ENCODE peak calls at places on chromosomes 12 and 14, in ten cellular contexts. One of them, this sample, is unnamed.

GRCh38 chr12:50734409-50735263 is 29.3 kb upstream of the ATF1 start:
- DNase-seq in adrenal gland: no peak
- DNase-seq in GM23338: peak; percentile 79
- DNase-seq in heart right ventricle: no peak
- DNase-seq in CD4-positive, CD25-positive, alpha-beta regulatory T cell: no peak
- DNase-seq in MM.1S: peak; percentile 33
- DNase-seq in endodermal cell: peak; percentile 85
- DNase-seq in DND-41: peak; percentile 44
- DNase-seq in astrocyte: no peak
- DNase-seq in Caco-2: no peak
- DNase-seq in this sample: peak; percentile 67

GRCh38 chr12:41364211-41364610 is 176.1 kb downstream of the PDZRN4 start:
- DNase-seq in MM.1S: no peak
- DNase-seq in heart right ventricle: no peak
- DNase-seq in adrenal gland: no peak
- DNase-seq in endodermal cell: no peak
- DNase-seq in Caco-2: no peak
- DNase-seq in DND-41: no peak
- DNase-seq in CD4-positive, CD25-positive, alpha-beta regulatory T cell: no peak
- DNase-seq in astrocyte: no peak
- DNase-seq in GM23338: no peak
- DNase-seq in this sample: no peak

GRCh38 chr14:35222872-35223471 is 69.2 kb upstream of the PSMA6 start:
- DNase-seq in astrocyte: no peak
- DNase-seq in GM23338: no peak
- DNase-seq in Caco-2: no peak
- DNase-seq in adrenal gland: no peak
- DNase-seq in endodermal cell: no peak
- DNase-seq in heart right ventricle: no peak
- DNase-seq in DND-41: no peak
- DNase-seq in CD4-positive, CD25-positive, alpha-beta regulatory T cell: no peak
- DNase-seq in MM.1S: no peak
- DNase-seq in this sample: no peak

GRCh38 chr14:71400821-71401447 is 493.7 kb downstream of the PCNX1 start:
- DNase-seq in heart right ventricle: no peak
- DNase-seq in DND-41: no peak
- DNase-seq in Caco-2: no peak
- DNase-seq in GM23338: no peak
- DNase-seq in endodermal cell: no peak
- DNase-seq in CD4-positive, CD25-positive, alpha-beta regulatory T cell: no peak
- DNase-seq in astrocyte: no peak
- DNase-seq in MM.1S: no peak
- DNase-seq in adrenal gland: no peak
- DNase-seq in this sample: no peak

GRCh38 chr12:46535907-46536306 is 163.3 kb upstream of the SLC38A2 start:
- DNase-seq in GM23338: no peak
- DNase-seq in heart right ventricle: no peak
- DNase-seq in Caco-2: peak; percentile 39
- DNase-seq in astrocyte: no peak
- DNase-seq in DND-41: no peak
- DNase-seq in MM.1S: no peak
- DNase-seq in CD4-positive, CD25-positive, alpha-beta regulatory T cell: no peak
- DNase-seq in endodermal cell: no peak
- DNase-seq in adrenal gland: no peak
- DNase-seq in this sample: no peak

GRCh38 chr14:104383088-104383805 is 196.3 kb upstream of the C14orf180 start:
- DNase-seq in astrocyte: no peak
- DNase-seq in heart right ventricle: no peak
- DNase-seq in endodermal cell: no peak
- DNase-seq in CD4-positive, CD25-positive, alpha-beta regulatory T cell: no peak
- DNase-seq in adrenal gland: no peak
- DNase-seq in MM.1S: no peak
- DNase-seq in Caco-2: peak; percentile 17
- DNase-seq in DND-41: no peak
- DNase-seq in GM23338: no peak
- DNase-seq in this sample: peak; percentile 79

GRCh38 chr12:130049666-130050065 is 112.6 kb upstream of the FZD10 start:
- DNase-seq in MM.1S: no peak
- DNase-seq in CD4-positive, CD25-positive, alpha-beta regulatory T cell: no peak
- DNase-seq in adrenal gland: no peak
- DNase-seq in endodermal cell: peak; percentile 82
- DNase-seq in Caco-2: no peak
- DNase-seq in astrocyte: no peak
- DNase-seq in GM23338: no peak
- DNase-seq in DND-41: no peak
- DNase-seq in heart right ventricle: no peak
- DNase-seq in this sample: peak; percentile 71

GRCh38 chr12:62879691-62880090 is 55.3 kb downstream of the PPM1H start:
- DNase-seq in MM.1S: no peak
- DNase-seq in CD4-positive, CD25-positive, alpha-beta regulatory T cell: no peak
- DNase-seq in Caco-2: no peak
- DNase-seq in adrenal gland: no peak
- DNase-seq in heart right ventricle: no peak
- DNase-seq in DND-41: no peak
- DNase-seq in GM23338: no peak
- DNase-seq in endodermal cell: no peak
- DNase-seq in astrocyte: no peak
- DNase-seq in this sample: no peak

GRCh38 chr12:85784096-85784720 is 52.0 kb downstream of the RASSF9 start:
- DNase-seq in GM23338: no peak
- DNase-seq in adrenal gland: no peak
- DNase-seq in CD4-positive, CD25-positive, alpha-beta regulatory T cell: no peak
- DNase-seq in MM.1S: no peak
- DNase-seq in DND-41: no peak
- DNase-seq in astrocyte: peak; percentile 44
- DNase-seq in Caco-2: no peak
- DNase-seq in endodermal cell: no peak
- DNase-seq in heart right ventricle: no peak
- DNase-seq in this sample: no peak

GRCh38 chr14:98605043-98605442 is 667.0 kb downstream of the BCL11B start:
- DNase-seq in DND-41: no peak
- DNase-seq in GM23338: peak; percentile 4
- DNase-seq in Caco-2: no peak
- DNase-seq in heart right ventricle: no peak
- DNase-seq in MM.1S: no peak
- DNase-seq in astrocyte: no peak
- DNase-seq in CD4-positive, CD25-positive, alpha-beta regulatory T cell: no peak
- DNase-seq in endodermal cell: no peak
- DNase-seq in adrenal gland: no peak
- DNase-seq in this sample: no peak

GRCh38 chr14:98606041-98606640 is 665.9 kb downstream of the BCL11B start:
- DNase-seq in MM.1S: no peak
- DNase-seq in Caco-2: no peak
- DNase-seq in CD4-positive, CD25-positive, alpha-beta regulatory T cell: no peak
- DNase-seq in endodermal cell: no peak
- DNase-seq in DND-41: no peak
- DNase-seq in adrenal gland: no peak
- DNase-seq in astrocyte: no peak
- DNase-seq in heart right ventricle: no peak
- DNase-seq in GM23338: no peak
- DNase-seq in this sample: no peak

GRCh38 chr14:98607341-98607910 is 664.6 kb downstream of the BCL11B start:
- DNase-seq in Caco-2: no peak
- DNase-seq in astrocyte: no peak
- DNase-seq in CD4-positive, CD25-positive, alpha-beta regulatory T cell: no peak
- DNase-seq in heart right ventricle: no peak
- DNase-seq in MM.1S: no peak
- DNase-seq in endodermal cell: no peak
- DNase-seq in DND-41: no peak
- DNase-seq in GM23338: no peak
- DNase-seq in adrenal gland: no peak
- DNase-seq in this sample: no peak

GRCh38 chr14:98608071-98609060 is 663.6 kb downstream of the BCL11B start:
- DNase-seq in endodermal cell: no peak
- DNase-seq in GM23338: no peak
- DNase-seq in DND-41: no peak
- DNase-seq in astrocyte: no peak
- DNase-seq in CD4-positive, CD25-positive, alpha-beta regulatory T cell: no peak
- DNase-seq in adrenal gland: no peak
- DNase-seq in Caco-2: no peak
- DNase-seq in heart right ventricle: no peak
- DNase-seq in MM.1S: no peak
- DNase-seq in this sample: no peak

GRCh38 chr14:98606816-98607215 is 665.2 kb downstream of the BCL11B start:
- DNase-seq in MM.1S: no peak
- DNase-seq in GM23338: no peak
- DNase-seq in CD4-positive, CD25-positive, alpha-beta regulatory T cell: no peak
- DNase-seq in endodermal cell: no peak
- DNase-seq in DND-41: no peak
- DNase-seq in astrocyte: no peak
- DNase-seq in heart right ventricle: no peak
- DNase-seq in Caco-2: no peak
- DNase-seq in adrenal gland: no peak
- DNase-seq in this sample: no peak
- H3K27me3 ChIP-seq in MM.1S: no peaks in the 10 kb centered on the region
- H3K27me3 ChIP-seq in GM23338: no peaks in the 10 kb centered on the region
- H3K27me3 ChIP-seq in CD4-positive, CD25-positive, alpha-beta regulatory T cell: no peaks in the 10 kb centered on the region
- H3K27me3 ChIP-seq in endodermal cell: no peaks in the 10 kb centered on the region
- H3K27me3 ChIP-seq in DND-41: no peaks in the 10 kb centered on the region
- H3K27me3 ChIP-seq in astrocyte: no peaks in the 10 kb centered on the region
- H3K27me3 ChIP-seq in heart right ventricle: no peaks in the 10 kb centered on the region
- H3K27me3 ChIP-seq in Caco-2: no peaks in the 10 kb centered on the region
- H3K27me3 ChIP-seq in adrenal gland: no peaks in the 10 kb centered on the region
- H3K27me3 ChIP-seq in this sample: no peaks in the 10 kb centered on the region

GRCh38 chr14:22494486-22495135 is 94.4 kb downstream of the DAD1 start:
- DNase-seq in endodermal cell: no peak
- DNase-seq in heart right ventricle: no peak
- DNase-seq in DND-41: no peak
- DNase-seq in MM.1S: no peak
- DNase-seq in adrenal gland: no peak
- DNase-seq in CD4-positive, CD25-positive, alpha-beta regulatory T cell: no peak
- DNase-seq in GM23338: peak; percentile 55
- DNase-seq in Caco-2: no peak
- DNase-seq in astrocyte: no peak
- DNase-seq in this sample: peak; percentile 64
- H3K4me3 ChIP-seq in endodermal cell: no peak overlapping the region
- H3K4me3 ChIP-seq in heart right ventricle: no peak overlapping the region
- H3K4me3 ChIP-seq in DND-41: no peak overlapping the region
- H3K4me3 ChIP-seq in MM.1S: no peak overlapping the region
- H3K4me3 ChIP-seq in adrenal gland: no peak overlapping the region
- H3K4me3 ChIP-seq in CD4-positive, CD25-positive, alpha-beta regulatory T cell: peak overlapping the region; percentile 86
- H3K4me3 ChIP-seq in GM23338: no peak overlapping the region
- H3K4me3 ChIP-seq in Caco-2: no peak overlapping the region
- H3K4me3 ChIP-seq in astrocyte: no peak overlapping the region
- H3K4me3 ChIP-seq in this sample: no peak overlapping the region

GRCh38 chr12:54008260-54008552 is 579 bp upstream of the HOXC8 start:
- DNase-seq in heart right ventricle: no peak
- DNase-seq in astrocyte: no peak
- DNase-seq in CD4-positive, CD25-positive, alpha-beta regulatory T cell: no peak
- DNase-seq in GM23338: no peak
- DNase-seq in DND-41: no peak
- DNase-seq in adrenal gland: no peak
- DNase-seq in MM.1S: no peak
- DNase-seq in Caco-2: no peak
- DNase-seq in endodermal cell: no peak
- DNase-seq in this sample: no peak

GRCh38 chr12:54006700-54007220 is 2.0 kb upstream of the HOXC8 start:
- DNase-seq in GM23338: no peak
- DNase-seq in astrocyte: no peak
- DNase-seq in Caco-2: peak; percentile 84
- DNase-seq in adrenal gland: no peak
- DNase-seq in CD4-positive, CD25-positive, alpha-beta regulatory T cell: no peak
- DNase-seq in MM.1S: no peak
- DNase-seq in DND-41: no peak
- DNase-seq in endodermal cell: no peak
- DNase-seq in heart right ventricle: no peak
- DNase-seq in this sample: no peak

GRCh38 chr12:54005853-54006699 is 2.7 kb upstream of the HOXC8 start:
- DNase-seq in heart right ventricle: peak; percentile 88
- DNase-seq in Caco-2: peak; percentile 82
- DNase-seq in MM.1S: peak; percentile 76
- DNase-seq in GM23338: peak; percentile 95
- DNase-seq in astrocyte: peak; percentile 20
- DNase-seq in adrenal gland: peak; percentile 88
- DNase-seq in endodermal cell: peak; percentile 99
- DNase-seq in CD4-positive, CD25-positive, alpha-beta regulatory T cell: peak; percentile 75
- DNase-seq in DND-41: peak; percentile 78
- DNase-seq in this sample: peak; percentile 97

GRCh38 chr12:54009171-54010052 is 627 bp downstream of the HOXC8 start:
- DNase-seq in CD4-positive, CD25-positive, alpha-beta regulatory T cell: no peak
- DNase-seq in Caco-2: no peak
- DNase-seq in MM.1S: no peak
- DNase-seq in adrenal gland: no peak
- DNase-seq in heart right ventricle: no peak
- DNase-seq in DND-41: no peak
- DNase-seq in endodermal cell: peak; percentile 77
- DNase-seq in GM23338: no peak
- DNase-seq in astrocyte: no peak
- DNase-seq in this sample: peak; percentile 77

GRCh38 chr12:54007538-54008259 is 1.1 kb upstream of the HOXC8 start:
- DNase-seq in GM23338: no peak
- DNase-seq in heart right ventricle: no peak
- DNase-seq in endodermal cell: no peak
- DNase-seq in adrenal gland: no peak
- DNase-seq in astrocyte: no peak
- DNase-seq in Caco-2: no peak
- DNase-seq in DND-41: no peak
- DNase-seq in MM.1S: no peak
- DNase-seq in CD4-positive, CD25-positive, alpha-beta regulatory T cell: no peak
- DNase-seq in this sample: no peak
- H3K27me3 ChIP-seq in GM23338: peaks cover 100% of the 10 kb centered on the region
- H3K27me3 ChIP-seq in heart right ventricle: peaks cover 98% of the 10 kb centered on the region
- H3K27me3 ChIP-seq in endodermal cell: peaks cover 99% of the 10 kb centered on the region
- H3K27me3 ChIP-seq in adrenal gland: peaks cover 3% of the 10 kb centered on the region
- H3K27me3 ChIP-seq in astrocyte: peaks cover 90% of the 10 kb centered on the region
- H3K27me3 ChIP-seq in Caco-2: no peaks in the 10 kb centered on the region
- H3K27me3 ChIP-seq in DND-41: peaks cover 82% of the 10 kb centered on the region
- H3K27me3 ChIP-seq in MM.1S: peaks cover 93% of the 10 kb centered on the region
- H3K27me3 ChIP-seq in CD4-positive, CD25-positive, alpha-beta regulatory T cell: peaks cover 61% of the 10 kb centered on the region
- H3K27me3 ChIP-seq in this sample: peaks cover 100% of the 10 kb centered on the region

GRCh38 chr12:5050542-5050941 is 6.9 kb downstream of the KCNA5 start:
- DNase-seq in GM23338: no peak
- DNase-seq in astrocyte: no peak
- DNase-seq in endodermal cell: no peak
- DNase-seq in Caco-2: no peak
- DNase-seq in adrenal gland: no peak
- DNase-seq in CD4-positive, CD25-positive, alpha-beta regulatory T cell: no peak
- DNase-seq in heart right ventricle: no peak
- DNase-seq in DND-41: no peak
- DNase-seq in MM.1S: no peak
- DNase-seq in this sample: no peak

GRCh38 chr12:5051913-5052312 is 8.2 kb downstream of the KCNA5 start:
- DNase-seq in Caco-2: no peak
- DNase-seq in GM23338: no peak
- DNase-seq in CD4-positive, CD25-positive, alpha-beta regulatory T cell: no peak
- DNase-seq in heart right ventricle: no peak
- DNase-seq in DND-41: no peak
- DNase-seq in endodermal cell: no peak
- DNase-seq in astrocyte: no peak
- DNase-seq in adrenal gland: no peak
- DNase-seq in MM.1S: no peak
- DNase-seq in this sample: no peak

GRCh38 chr12:5047729-5048128 is 4.0 kb downstream of the KCNA5 start:
- DNase-seq in adrenal gland: no peak
- DNase-seq in astrocyte: no peak
- DNase-seq in Caco-2: no peak
- DNase-seq in DND-41: no peak
- DNase-seq in CD4-positive, CD25-positive, alpha-beta regulatory T cell: no peak
- DNase-seq in heart right ventricle: no peak
- DNase-seq in endodermal cell: no peak
- DNase-seq in GM23338: no peak
- DNase-seq in MM.1S: no peak
- DNase-seq in this sample: no peak

GRCh38 chr12:5052348-5052747 is 8.7 kb downstream of the KCNA5 start:
- DNase-seq in GM23338: no peak
- DNase-seq in DND-41: no peak
- DNase-seq in heart right ventricle: no peak
- DNase-seq in adrenal gland: no peak
- DNase-seq in astrocyte: no peak
- DNase-seq in Caco-2: no peak
- DNase-seq in MM.1S: no peak
- DNase-seq in CD4-positive, CD25-positive, alpha-beta regulatory T cell: no peak
- DNase-seq in endodermal cell: no peak
- DNase-seq in this sample: no peak

GRCh38 chr12:5051334-5051733 is 7.7 kb downstream of the KCNA5 start:
- DNase-seq in DND-41: no peak
- DNase-seq in Caco-2: no peak
- DNase-seq in CD4-positive, CD25-positive, alpha-beta regulatory T cell: no peak
- DNase-seq in astrocyte: no peak
- DNase-seq in endodermal cell: no peak
- DNase-seq in adrenal gland: no peak
- DNase-seq in heart right ventricle: no peak
- DNase-seq in GM23338: no peak
- DNase-seq in MM.1S: no peak
- DNase-seq in this sample: no peak
- H3K4me3 ChIP-seq in DND-41: no peak overlapping the region
- H3K4me3 ChIP-seq in Caco-2: no peak overlapping the region
- H3K4me3 ChIP-seq in CD4-positive, CD25-positive, alpha-beta regulatory T cell: no peak overlapping the region
- H3K4me3 ChIP-seq in astrocyte: no peak overlapping the region
- H3K4me3 ChIP-seq in endodermal cell: no peak overlapping the region
- H3K4me3 ChIP-seq in adrenal gland: no peak overlapping the region
- H3K4me3 ChIP-seq in heart right ventricle: no peak overlapping the region
- H3K4me3 ChIP-seq in GM23338: no peak overlapping the region
- H3K4me3 ChIP-seq in MM.1S: no peak overlapping the region
- H3K4me3 ChIP-seq in this sample: no peak overlapping the region

This sample was measured in H7.